ENCODE peak calls at places on chromosomes 4 and X, in four cellular contexts. One of them, this sample, is unnamed.

GRCh38 chr4:153616005-153616555 is 68.0 kb upstream of the TLR2 start:
- DNase-seq in GM12878: no peak
- DNase-seq in H1: no peak
- DNase-seq in K562: no peak
- DNase-seq in this sample: no peak

GRCh38 chr4:59258002-59258401 is 1942.1 kb upstream of the ADGRL3 start:
- DNase-seq in GM12878: no peak
- DNase-seq in H1: no peak
- DNase-seq in K562: no peak
- DNase-seq in this sample: no peak

GRCh38 chrX:54481751-54482150 is 14.3 kb downstream of the FGD1 start:
- DNase-seq in K562: peak
- DNase-seq in GM12878: no peak
- DNase-seq in H1: no peak
- DNase-seq in this sample: no peak

GRCh38 chr4:82050806-82051205 is 323.0 kb downstream of the HNRNPD start:
- DNase-seq in GM12878: no peak
- DNase-seq in H1: no peak
- DNase-seq in K562: no peak
- DNase-seq in this sample: no peak

GRCh38 chr4:23932935-23933334 is 43.1 kb upstream of the PPARGC1A start:
- DNase-seq in GM12878: no peak
- DNase-seq in H1: no peak
- DNase-seq in K562: no peak
- DNase-seq in this sample: peak

GRCh38 chrX:8366491-8366890 is 98.1 kb upstream of the VCX3B start:
- DNase-seq in K562: no peak
- DNase-seq in H1: no peak
- DNase-seq in GM12878: no peak
- DNase-seq in this sample: no peak

GRCh38 chr4:185796176-185796575 is 15.8 kb downstream of the SORBS2 start:
- DNase-seq in H1: no peak
- DNase-seq in GM12878: no peak
- DNase-seq in K562: no peak
- DNase-seq in this sample: no peak

GRCh38 chr4:175373031-175373430 is 439.0 kb downstream of the GPM6A start:
- DNase-seq in H1: no peak
- DNase-seq in GM12878: no peak
- DNase-seq in K562: no peak
- DNase-seq in this sample: peak

GRCh38 chrX:16869393-16870094 is 618 bp downstream of the RBBP7 start:
- DNase-seq in K562: peak
- DNase-seq in H1: peak
- DNase-seq in GM12878: no peak
- DNase-seq in this sample: peak

GRCh38 chrX:70437011-70437410 is 7.6 kb upstream of the DLG3 start:
- DNase-seq in H1: no peak
- DNase-seq in GM12878: no peak
- DNase-seq in K562: no peak
- DNase-seq in this sample: no peak

GRCh38 chr4:136855886-136856285 is 676.4 kb downstream of the PCDH18 start:
- DNase-seq in K562: no peak
- DNase-seq in H1: no peak
- DNase-seq in GM12878: no peak
- DNase-seq in this sample: no peak

GRCh38 chr4:31084806-31085416 is 364.7 kb downstream of the PCDH7 start:
- DNase-seq in K562: no peak
- DNase-seq in GM12878: no peak
- DNase-seq in H1: no peak
- DNase-seq in this sample: no peak
- TF ChIP-seq CEBPB in K562: no peak
- TF ChIP-seq CEBPB in GM12878: no peak
- TF ChIP-seq CEBPB in H1: no peak
- TF ChIP-seq CEBPB in this sample: no peak

DNA sequence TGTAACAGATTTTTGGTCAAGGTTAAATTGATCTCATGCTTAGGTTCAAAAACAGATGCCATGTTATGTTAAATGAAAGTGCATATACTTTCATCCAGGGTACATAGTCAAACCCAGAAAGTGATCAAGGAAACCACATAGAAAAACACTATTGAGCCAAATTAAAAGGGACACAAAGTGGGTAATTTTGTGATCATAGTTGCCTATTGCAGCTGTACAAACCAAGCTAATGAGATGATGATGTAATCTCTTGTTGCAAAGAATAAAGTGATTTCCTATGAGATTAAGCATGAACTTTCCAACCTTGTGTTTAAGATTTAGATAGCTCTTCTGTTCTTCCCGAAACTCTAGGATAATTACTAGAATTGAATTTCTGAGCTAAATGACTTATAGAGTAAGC is 20.2 kb upstream of the LIMCH1 start:
- DNase-seq in GM12878: no peak
- DNase-seq in H1: no peak
- DNase-seq in K562: no peak
- DNase-seq in this sample: no peak
- TF ChIP-seq CHD1 in GM12878: no peak
- TF ChIP-seq CHD1 in H1: no peak
- TF ChIP-seq CHD1 in K562: no peak
- TF ChIP-seq CHD1 in this sample: no peak

GRCh38 chr4:109149836-109150235 is 152.6 kb downstream of the COL25A1 start:
- DNase-seq in K562: no peak
- DNase-seq in H1: no peak
- DNase-seq in GM12878: no peak
- DNase-seq in this sample: no peak
- TF ChIP-seq CEBPB in K562: no peak
- TF ChIP-seq CEBPB in H1: no peak
- TF ChIP-seq CEBPB in GM12878: no peak
- TF ChIP-seq CEBPB in this sample: no peak

GRCh38 chr4:127558489-127559407 is 74.0 kb upstream of the INTU start:
- DNase-seq in H1: no peak
- DNase-seq in GM12878: no peak
- DNase-seq in K562: no peak
- DNase-seq in this sample: no peak
- TF ChIP-seq CHD1 in H1: no peak
- TF ChIP-seq CHD1 in GM12878: no peak
- TF ChIP-seq CHD1 in K562: no peak
- TF ChIP-seq CHD1 in this sample: no peak

This sample was measured in IMR-90.